ENCODE peak calls at places on chromosomes 3 and 15, in five cellular contexts. H is endothelial cell, L is tibial artery, G is DMS153, N is ecto neural progenitor cell. J is an unnamed sample.

GRCh38 chr3:63768888-63769287 is 50.2 kb upstream of the C3orf49 start:
- DNase-seq in H (no peak), L (no peak), G (no peak), N (no peak), J (no peak)

GRCh38 chr15:31271224-31271635 is 55.4 kb upstream of the KLF13 start:
- DNase-seq in H (no peak), L (no peak), G (no peak), N (no peak), J (no peak)

GRCh38 chr3:58591496-58592133 is 14.4 kb upstream of the FAM107A start:
- DNase-seq in H (no peak), L (no peak), G (no peak), N (no peak), J (no peak)

GRCh38 chr15:88073386-88073681 is 183.2 kb downstream of the NTRK3 start:
- DNase-seq in H (no peak), L (no peak), G (no peak), N (no peak), J (no peak)

GRCh38 chr3:127820871-127821853 is 1.2 kb downstream of the MGLL start:
- DNase-seq in H (no peak), L (peak; percentile 48), G (peak; percentile 86), N (no peak), J (peak; percentile 10)

GRCh38 chr15:44501768-44502366 is 35.1 kb upstream of the EIF3J start:
- DNase-seq in H (no peak), L (no peak), G (no peak), N (no peak), J (peak; percentile 51)

GRCh38 chr3:136659253-136659652 is 92.9 kb downstream of the STAG1 start:
- DNase-seq in H (no peak), L (no peak), G (no peak), N (no peak), J (peak; percentile 18)

GRCh38 chr3:127542441-127542952 is 48.0 kb downstream of the TPRA1 start:
- DNase-seq in H (no peak), L (no peak), G (peak; percentile 93), N (peak; percentile 45), J (no peak)

GRCh38 chr3:11568503-11569155 is 75.1 kb downstream of the VGLL4 start:
- DNase-seq in H (no peak), L (peak; percentile 89), G (no peak), N (no peak), J (peak; percentile 83)

GRCh38 chr15:76358453-76358852 is 21.9 kb downstream of the ISL2 start:
- DNase-seq in H (no peak), L (no peak), G (no peak), N (no peak), J (no peak)

GRCh38 chr3:122959339-122959738 is 68.2 kb downstream of the SEMA5B start:
- DNase-seq in H (no peak), L (no peak), G (no peak), N (no peak), J (no peak)

GRCh38 chr3:131658115-131658514 is 155.3 kb upstream of the MRPL3 start:
- DNase-seq in H (no peak), L (no peak), G (no peak), N (no peak), J (no peak)

GRCh38 chr15:91136386-91136923 is 36.4 kb downstream of the SV2B start:
- DNase-seq in H (no peak), L (no peak), G (no peak), N (no peak), J (no peak)

GRCh38 chr15:55791576-55792400 is 48.8 kb upstream of the PRTG start:
- DNase-seq in H (no peak), L (no peak), G (peak; percentile 54), N (no peak), J (peak; percentile 19)

GRCh38 chr3:14775574-14775973 is 43.2 kb upstream of the FGD5 start:
- DNase-seq in H (no peak), L (no peak), G (no peak), N (peak; percentile 9), J (no peak)

GRCh38 chr3:64932666-64933342 is 245.0 kb upstream of the ADAMTS9 start:
- DNase-seq in H (no peak), L (no peak), G (no peak), N (no peak), J (no peak)

GRCh38 chr3:62007036-62007435 is 366.3 kb downstream of the FEZF2 start:
- DNase-seq in H (no peak), L (no peak), G (no peak), N (no peak), J (no peak)

GRCh38 chr3:169771651-169772529 is 1.3 kb upstream of the MYNN start:
- DNase-seq in H (peak; percentile 65), L (peak; percentile 47), G (peak; percentile 88), N (peak; percentile 76), J (peak; percentile 75)

GRCh38 chr3:49775538-49775937 is 10.8 kb downstream of the IP6K1 start:
- DNase-seq in H (no peak), L (no peak), G (no peak), N (no peak), J (no peak)

GRCh38 chr3:177144922-177145321 is 52.4 kb downstream of the TBL1XR1 start:
- DNase-seq in H (no peak), L (no peak), G (peak; percentile 9), N (no peak), J (no peak)

GRCh38 chr3:50238549-50239026 is 2.6 kb downstream of the GNAI2 start:
- DNase-seq in H (no peak), L (peak; percentile 85), G (no peak), N (no peak), J (no peak)

GRCh38 chr3:100072328-100073048 is 41.8 kb downstream of the FILIP1L start:
- DNase-seq in H (no peak), L (no peak), G (no peak), N (no peak), J (no peak)

GRCh38 chr3:114745322-114746240 is 401.5 kb downstream of the ZBTB20 start:
- DNase-seq in H (no peak), L (no peak), G (no peak), N (no peak), J (peak; percentile 94)

GRCh38 chr15:89023311-89023961 is 64.8 kb upstream of the ABHD2 start:
- DNase-seq in H (no peak), L (no peak), G (no peak), N (no peak), J (no peak)

GRCh38 chr3:190032924-190033323 is 87.8 kb downstream of the P3H2 start:
- DNase-seq in H (peak; percentile 6), L (no peak), G (no peak), N (peak; percentile 54), J (no peak)

GRCh38 chr15:41148065-41148464 is 32.0 kb upstream of the INO80 start:
- DNase-seq in H (no peak), L (no peak), G (no peak), N (no peak), J (no peak)

J was measured in ACHN.